ENCODE peak calls at places on chromosomes 11 and 22, in four cellular contexts. Q is head of caudate nucleus, F is substantia nigra, G is left lung. C is an unnamed sample.
A peak's percentile ranks its signal among the peaks of the same experiment; 100 is the strongest.

GRCh38 chr11:97732011-97732632 is 1288.6 kb upstream of the CNTN5 start:
- DNase-seq in Q (no peak), F (no peak), G (no peak), C (no peak)

GRCh38 chr11:128039140-128040021 is 548.0 kb downstream of the ETS1 start:
- DNase-seq in Q (no peak), F (no peak), G (peak; percentile 82), C (no peak)

GRCh38 chr11:122071680-122072321 is 44.2 kb downstream of the BLID start:
- DNase-seq in Q (peak; percentile 65), F (no peak), G (peak; percentile 26), C (no peak)

GRCh38 chr11:73203790-73204189 is 14.3 kb upstream of the P2RY2 start:
- DNase-seq in Q (no peak), F (no peak), G (no peak), C (no peak)

GRCh38 chr22:19079691-19080090 is 42.5 kb downstream of the DGCR2 start:
- DNase-seq in Q (no peak), F (no peak), G (no peak), C (no peak)

GRCh38 chr11:26914968-26915367 is 78.9 kb upstream of the FIBIN start:
- DNase-seq in Q (no peak), F (no peak), G (no peak), C (no peak)

GRCh38 chr11:118180300-118180703 is 3.9 kb upstream of the SCN2B start:
- DNase-seq in Q (peak; percentile 93), F (peak; percentile 42), G (no peak), C (peak; percentile 90)

GRCh38 chr11:1943977-1944376 is 3.2 kb upstream of the MRPL23 start:
- DNase-seq in Q (no peak), F (no peak), G (peak; percentile 47), C (no peak)

GRCh38 chr22:22893891-22894739 is 6.5 kb downstream of the IGLL5 start:
- DNase-seq in Q (no peak), F (no peak), G (no peak), C (no peak)

GRCh38 chr22:29820941-29821789 is 16.9 kb downstream of the ASCC2 start:
- DNase-seq in Q (peak; percentile 24), F (no peak), G (no peak), C (no peak)

GRCh38 chr11:17366491-17366890 is 14.9 kb downstream of the NCR3LG1 start:
- DNase-seq in Q (no peak), F (no peak), G (no peak), C (no peak)

GRCh38 chr22:49853981-49854791 is 542 bp downstream of the ZBED4 start:
- DNase-seq in Q (no peak), F (no peak), G (peak; percentile 83), C (no peak)

GRCh38 chr22:38868286-38868721 is 3.7 kb downstream of the CBX6 start:
- DNase-seq in Q (no peak), F (no peak), G (no peak), C (no peak)

GRCh38 chr22:44287121-44287693 is 25.5 kb downstream of the SHISAL1 start:
- DNase-seq in Q (no peak), F (no peak), G (peak; percentile 43), C (no peak)

GRCh38 chr11:13357232-13357631 is 79.6 kb downstream of the BMAL1 start:
- DNase-seq in Q (no peak), F (no peak), G (no peak), C (no peak)

GRCh38 chr11:1289211-1289935 is 20.1 kb downstream of the TOLLIP start:
- DNase-seq in Q (no peak), F (no peak), G (peak; percentile 61), C (no peak)

GRCh38 chr11:12044799-12045198 is 36.4 kb upstream of the DKK3 start:
- DNase-seq in Q (no peak), F (no peak), G (no peak), C (no peak)

GRCh38 chr11:76005746-76006145 is 190.7 kb downstream of the UVRAG start:
- DNase-seq in Q (no peak), F (no peak), G (no peak), C (no peak)

GRCh38 chr11:2534957-2535672 is 90.3 kb downstream of the KCNQ1 start:
- DNase-seq in Q (no peak), F (no peak), G (peak; percentile 41), C (no peak)

GRCh38 chr11:45993438-45994064 is 71.1 kb downstream of the LARGE2 start:
- DNase-seq in Q (peak; percentile 82), F (no peak), G (no peak), C (peak; percentile 61)

GRCh38 chr11:8318536-8318935 is 54.9 kb upstream of the LMO1 start:
- DNase-seq in Q (no peak), F (no peak), G (no peak), C (no peak)